ENCODE peak calls at places on chromosomes 16 and 17, in six cellular contexts. H, K, N, M, G and S are unnamed samples.

GRCh38 chr17:81419333-81419885 is 24.2 kb downstream of the BAHCC1 start:
- DNase-seq in N (no peak), H (peak), G (peak), M (no peak), K (peak), S (peak)

GRCh38 chr16:49635009-49635350 is 220.9 kb downstream of the ZNF423 start:
- DNase-seq in N (no peak), K (no peak), G (no peak), H (no peak), M (no peak), S (no peak)

GRCh38 chr16:85570213-85570734 is 42.8 kb upstream of the GSE1 start:
- DNase-seq in K (no peak), G (no peak), H (no peak), N (peak), M (peak), S (peak)

GRCh38 chr16:83807710-83808572 is at the start of gene HSBP1:
- DNase-seq in H (peak), K (peak), G (peak), N (peak), M (peak), S (peak)

GRCh38 chr17:77372444-77373297 is 231.9 kb downstream of the SEC14L1 start:
- DNase-seq in H (no peak), K (peak), N (peak), G (peak), M (peak), S (peak)

GRCh38 chr17:76414334-76415295 is 30.2 kb downstream of the SPHK1 start:
- DNase-seq in K (peak), N (no peak), H (peak), G (peak), M (no peak), S (peak)

GRCh38 chr16:76639685-76640289 is 362.6 kb downstream of the CNTNAP4 start:
- DNase-seq in N (no peak), G (peak), K (no peak), H (peak), M (no peak), S (peak)

GRCh38 chr16:67504190-67505021 is 21.1 kb upstream of the AGRP start:
- DNase-seq in H (no peak), K (no peak), M (no peak), N (peak), G (peak), S (no peak)

GRCh38 chr17:51860934-51861561 is 297.5 kb downstream of the CA10 start:
- DNase-seq in K (no peak), H (peak), M (no peak), N (peak), G (peak), S (peak)

GRCh38 chr17:2691069-2691871 is 20.3 kb downstream of the CLUH start:
- DNase-seq in N (no peak), H (no peak), K (no peak), G (no peak), M (no peak), S (no peak)

GRCh38 chr17:39929657-39930407 is 2.3 kb downstream of the LRRC3C start:
- DNase-seq in K (peak), H (no peak), G (no peak), M (no peak), N (no peak), S (no peak)

GRCh38 chr16:12439443-12440232 is 364.0 kb downstream of the CPPED1 start:
- DNase-seq in M (no peak), G (peak), H (no peak), N (no peak), K (no peak), S (peak)

GRCh38 chr17:80119271-80119791 is 17.9 kb downstream of the GAA start:
- DNase-seq in M (no peak), G (no peak), K (no peak), H (no peak), N (no peak), S (peak)

GRCh38 chr16:69880640-69881133 is 70.4 kb upstream of the CLEC18A start:
- DNase-seq in K (peak), G (no peak), H (no peak), N (no peak), M (no peak), S (peak)

GRCh38 chr17:46756061-46756735 is 62.3 kb downstream of the WNT3 start:
- DNase-seq in G (no peak), K (no peak), M (no peak), H (no peak), N (no peak), S (peak)

GRCh38 chr17:77691216-77692085 is 267.1 kb upstream of the TNRC6C start:
- DNase-seq in G (no peak), M (no peak), N (no peak), H (no peak), K (no peak), S (no peak)

GRCh38 chr16:31089199-31089598 is 456 bp upstream of the PRSS53 start:
- DNase-seq in N (no peak), G (no peak), H (no peak), M (no peak), K (no peak), S (no peak)

GRCh38 chr16:86227801-86228200 is 282.5 kb upstream of the FOXF1 start:
- DNase-seq in G (no peak), M (no peak), H (no peak), N (no peak), K (peak), S (peak)

GRCh38 chr17:17849147-17849820 is 12.5 kb upstream of the SREBF1 start:
- DNase-seq in H (peak), K (peak), N (peak), M (peak), G (peak), S (peak)

GRCh38 chr17:80856863-80857488 is 134.7 kb upstream of the CHMP6 start:
- DNase-seq in H (no peak), N (no peak), G (no peak), M (no peak), K (no peak), S (no peak)

GRCh38 chr16:49588729-49589384 is 215.3 kb downstream of the C16orf78 start:
- DNase-seq in G (no peak), M (no peak), K (no peak), H (no peak), N (no peak), S (peak)

GRCh38 chr17:7446669-7447068 is 1.8 kb downstream of the CHRNB1 start:
- DNase-seq in N (no peak), K (no peak), M (no peak), H (no peak), G (no peak), S (no peak)

GRCh38 chr16:67024384-67024896 is 4.5 kb upstream of the CBFB start:
- DNase-seq in G (no peak), M (no peak), K (no peak), N (peak), H (no peak), S (no peak)

GRCh38 chr17:50918933-50919296 is 52.8 kb upstream of the TOB1 start:
- DNase-seq in G (no peak), K (no peak), N (peak), M (peak), H (no peak), S (no peak)

GRCh38 chr17:76166906-76167305 is 25.9 kb upstream of the FOXJ1 start:
- DNase-seq in H (no peak), M (no peak), K (no peak), N (no peak), G (no peak), S (no peak)

GRCh38 chr16:4677390-4677789 is 16.0 kb upstream of the NUDT16L1 start:
- DNase-seq in K (no peak), M (no peak), G (no peak), H (no peak), N (no peak), S (no peak)

GRCh38 chr16:18943414-18943813 is 17.2 kb upstream of the SMG1 start:
- DNase-seq in M (no peak), K (no peak), N (no peak), G (no peak), H (no peak), S (no peak)

GRCh38 chr16:2487903-2488531 is 13.1 kb downstream of the TBC1D24 start:
- DNase-seq in K (no peak), G (no peak), H (no peak), M (no peak), N (no peak), S (no peak)

GRCh38 chr17:75570772-75571171 is 16.8 kb upstream of the MYO15B start:
- DNase-seq in H (no peak), N (no peak), K (no peak), G (no peak), M (no peak), S (no peak)

GRCh38 chr16:71726491-71727319 is 2.2 kb upstream of the PHLPP2 start:
- DNase-seq in N (no peak), H (no peak), M (no peak), K (no peak), G (no peak), S (peak)

GRCh38 chr16:12540290-12540689 is 263.4 kb downstream of the CPPED1 start:
- DNase-seq in M (no peak), N (no peak), H (no peak), G (no peak), K (no peak), S (no peak)